ENCODE peak calls at places on chromosome 15, in seven cellular contexts. M is progenitor cell of endocrine pancreas; N is CD8-positive, alpha-beta T cell; K is AG04450; J is HFFc6; R is left lung; B is astrocyte of the cerebellum. C is an unnamed sample.
A peak's percentile ranks its signal among the peaks of the same experiment; 100 is the strongest.

GRCh38 chr15:95872366-95872771 is 458.1 kb upstream of the NR2F2 start:
- DNase-seq in M (no peak), N (no peak), K (peak; percentile 33), J (peak; percentile 81), R (no peak), B (no peak), C (no peak)

GRCh38 chr15:61275901-61276300 is 46.8 kb upstream of the RORA start:
- DNase-seq in M (no peak), N (no peak), K (no peak), J (no peak), R (no peak), B (no peak), C (no peak)

GRCh38 chr15:70269991-70270751 is 172.5 kb upstream of the TLE3 start:
- DNase-seq in M (no peak), N (no peak), K (no peak), J (no peak), R (no peak), B (no peak), C (no peak)

GRCh38 chr15:42080585-42081462 is 13.5 kb downstream of the PLA2G4D start:
- DNase-seq in M (no peak), N (no peak), K (no peak), J (no peak), R (peak; percentile 16), B (no peak), C (no peak)

GRCh38 chr15:68271854-68272471 is 5.6 kb upstream of the FEM1B start:
- DNase-seq in M (no peak), N (no peak), K (no peak), J (peak; percentile 83), R (no peak), B (no peak), C (peak; percentile 68)

GRCh38 chr15:93179072-93179471 is 90.1 kb upstream of the RGMA start:
- DNase-seq in M (no peak), N (no peak), K (no peak), J (no peak), R (peak; percentile 70), B (no peak), C (no peak)

GRCh38 chr15:68615301-68615700 is 36.5 kb downstream of the CORO2B start:
- DNase-seq in M (no peak), N (no peak), K (no peak), J (no peak), R (no peak), B (no peak), C (no peak)

GRCh38 chr15:39248204-39248603 is 332.7 kb upstream of the THBS1 start:
- DNase-seq in M (no peak), N (no peak), K (peak; percentile 39), J (peak; percentile 68), R (peak; percentile 69), B (peak; percentile 49), C (no peak)

GRCh38 chr15:34986326-34987181 is 1.5 kb downstream of the ZNF770 start:
- DNase-seq in M (no peak), N (no peak), K (no peak), J (no peak), R (no peak), B (no peak), C (no peak)

GRCh38 chr15:48940508-48940907 is 23.2 kb downstream of the SHC4 start:
- DNase-seq in M (no peak), N (no peak), K (peak; percentile 92), J (peak; percentile 98), R (no peak), B (peak; percentile 93), C (peak; percentile 92)

GRCh38 chr15:80932989-80933388 is 56.6 kb downstream of the MESD start:
- DNase-seq in M (no peak), N (no peak), K (peak; percentile 72), J (no peak), R (no peak), B (no peak), C (no peak)

GRCh38 chr15:73751481-73751880 is 1.7 kb downstream of the INSYN1 start:
- DNase-seq in M (no peak), N (no peak), K (no peak), J (no peak), R (no peak), B (no peak), C (no peak)

GRCh38 chr15:69885182-69886041 is 212.3 kb downstream of the TLE3 start:
- DNase-seq in M (no peak), N (no peak), K (no peak), J (no peak), R (no peak), B (no peak), C (no peak)

GRCh38 chr15:63277044-63277892 is at the start of gene APH1B:
- DNase-seq in M (peak; percentile 75), N (peak; percentile 70), K (no peak), J (peak; percentile 38), R (peak; percentile 90), B (peak; percentile 32), C (no peak)

GRCh38 chr15:94412979-94413741 is 181.8 kb downstream of the MCTP2 start:
- DNase-seq in M (no peak), N (no peak), K (no peak), J (no peak), R (no peak), B (peak; percentile 9), C (no peak)

GRCh38 chr15:45635191-45635638 is 386 bp downstream of the SQOR start:
- DNase-seq in M (peak; percentile 64), N (peak; percentile 61), K (no peak), J (peak; percentile 15), R (peak; percentile 78), B (no peak), C (no peak)

GRCh38 chr15:80836223-80836622 is 57.1 kb downstream of the CEMIP start:
- DNase-seq in M (no peak), N (no peak), K (no peak), J (no peak), R (no peak), B (no peak), C (no peak)

GRCh38 chr15:55245058-55245457 is 44.6 kb downstream of the RAB27A start:
- DNase-seq in M (no peak), N (no peak), K (no peak), J (no peak), R (no peak), B (no peak), C (no peak)

GRCh38 chr15:71364117-71364584 is 248.9 kb downstream of the THSD4 start:
- DNase-seq in M (no peak), N (no peak), K (no peak), J (no peak), R (no peak), B (no peak), C (no peak)

GRCh38 chr15:29470311-29470710 is 200.7 kb upstream of the NSMCE3 start:
- DNase-seq in M (no peak), N (no peak), K (no peak), J (no peak), R (no peak), B (no peak), C (no peak)

GRCh38 chr15:31483924-31484368 is 157.3 kb downstream of the KLF13 start:
- DNase-seq in M (no peak), N (peak; percentile 29), K (no peak), J (no peak), R (no peak), B (no peak), C (no peak)

GRCh38 chr15:29920515-29920914 is 98.2 kb upstream of the TJP1 start:
- DNase-seq in M (no peak), N (no peak), K (no peak), J (no peak), R (peak; percentile 68), B (no peak), C (no peak)

GRCh38 chr15:66566963-66567531 is 1.2 kb upstream of the LCTL start:
- DNase-seq in M (peak; percentile 60), N (peak; percentile 13), K (peak; percentile 42), J (peak; percentile 52), R (no peak), B (peak; percentile 66), C (no peak)
- TF ChIP-seq CTCF in M (peak; percentile 80), N (peak; percentile 30), K (peak; percentile 73), J (peak; percentile 91), R (peak; percentile 39), B (peak; percentile 73), C (peak; percentile 56)

DNA sequence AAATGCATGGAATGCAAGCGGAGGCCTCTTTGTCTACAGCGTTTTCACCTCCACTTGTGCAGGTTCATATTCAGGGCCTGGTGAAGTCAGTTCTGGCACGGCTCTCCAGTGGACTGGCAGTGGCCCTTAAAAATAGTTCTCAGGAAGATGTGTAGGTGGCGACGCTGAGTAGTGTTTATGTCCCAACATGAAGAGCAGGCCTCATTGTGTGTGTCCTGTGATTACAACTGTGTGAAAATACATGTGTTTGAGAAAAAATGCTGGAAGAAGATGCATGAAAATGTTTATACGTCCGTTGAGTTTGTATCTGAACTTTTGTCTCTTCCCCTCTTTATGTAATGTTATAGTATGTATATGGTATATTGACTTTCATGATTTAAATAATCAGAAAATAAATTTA is 7.2 kb downstream of the LIPC start:
- DNase-seq in M (no peak), N (no peak), K (peak; percentile 13), J (peak; percentile 43), R (no peak), B (no peak), C (no peak)
- TF ChIP-seq CTCF in M (peak; percentile 53), N (no peak), K (peak; percentile 41), J (peak; percentile 75), R (no peak), B (peak; percentile 34), C (peak; percentile 43)

GRCh38 chr15:33612721-33613304 is 302.0 kb downstream of the RYR3 start:
- DNase-seq in M (no peak), N (no peak), K (no peak), J (no peak), R (no peak), B (peak; percentile 1), C (no peak)

GRCh38 chr15:33608714-33609113 is 297.9 kb downstream of the RYR3 start:
- DNase-seq in M (no peak), N (no peak), K (no peak), J (no peak), R (no peak), B (no peak), C (no peak)
- TF ChIP-seq CTCF in M (peak; percentile 49), N (no peak), K (peak; percentile 28), J (peak; percentile 73), R (no peak), B (peak; percentile 45), C (no peak)

GRCh38 chr15:78398076-78398825 is 39.8 kb upstream of the IREB2 start:
- DNase-seq in M (no peak), N (no peak), K (no peak), J (no peak), R (no peak), B (no peak), C (no peak)

GRCh38 chr15:78397382-78397781 is 40.6 kb upstream of the IREB2 start:
- DNase-seq in M (no peak), N (no peak), K (no peak), J (no peak), R (no peak), B (no peak), C (no peak)

GRCh38 chr15:78394981-78395619 is 42.9 kb upstream of the IREB2 start:
- DNase-seq in M (no peak), N (no peak), K (no peak), J (no peak), R (no peak), B (no peak), C (no peak)

GRCh38 chr15:78396186-78396814 is 41.7 kb upstream of the IREB2 start:
- DNase-seq in M (no peak), N (no peak), K (no peak), J (no peak), R (no peak), B (no peak), C (no peak)

DNA sequence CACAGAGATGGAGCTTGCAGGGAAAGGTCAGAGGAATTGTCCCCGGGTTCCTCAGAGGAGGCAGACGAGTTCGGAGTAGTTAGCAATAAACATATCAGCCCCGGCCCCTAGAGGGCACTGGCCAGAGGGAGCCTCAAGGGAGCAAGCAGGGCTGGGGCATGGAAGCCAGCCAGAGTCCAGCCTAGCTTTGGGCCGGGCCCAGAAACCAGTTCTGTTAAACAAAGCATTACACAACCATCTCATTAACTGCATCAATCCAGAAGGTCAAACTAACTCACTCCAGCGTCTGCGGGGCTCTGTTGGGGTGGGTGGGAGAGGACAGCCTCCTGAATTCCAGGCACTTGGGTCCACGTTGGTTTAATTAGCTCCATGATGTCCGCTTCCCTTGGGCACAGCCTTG is 41.0 kb upstream of the IREB2 start:
- DNase-seq in M (no peak), N (no peak), K (no peak), J (peak; percentile 20), R (peak; percentile 54), B (no peak), C (no peak)
- TF ChIP-seq CTCF in M (peak; percentile 30), N (no peak), K (peak; percentile 25), J (peak; percentile 64), R (no peak), B (peak; percentile 20), C (peak; percentile 3)